ENCODE peak calls at places on chromosomes 12 and 14, in six cellular contexts. One of them, this sample, is unnamed. For H3K4me1, the result is how much of the 10 kb centered on the place peaks cover.

GRCh38 chr14:94538070-94538740 is 23.0 kb upstream of the SERPINA4 start:
- DNase-seq in endodermal cell: peak
- DNase-seq in osteoblast: no peak
- DNase-seq in cardiac muscle cell: no peak
- DNase-seq in adipocyte: no peak
- DNase-seq in PC-9: no peak
- DNase-seq in this sample: no peak

GRCh38 chr14:68644101-68644500 is 148.8 kb downstream of the ZFP36L1 start:
- DNase-seq in cardiac muscle cell: no peak
- DNase-seq in adipocyte: no peak
- DNase-seq in osteoblast: no peak
- DNase-seq in PC-9: no peak
- DNase-seq in endodermal cell: peak
- DNase-seq in this sample: peak

GRCh38 chr12:116244001-116244400 is 33.5 kb downstream of the MED13L start:
- DNase-seq in osteoblast: no peak
- DNase-seq in cardiac muscle cell: peak
- DNase-seq in PC-9: no peak
- DNase-seq in endodermal cell: no peak
- DNase-seq in adipocyte: peak
- DNase-seq in this sample: no peak

GRCh38 chr12:4849024-4849594 is 60.6 kb upstream of the KCNA1 start:
- DNase-seq in cardiac muscle cell: peak
- DNase-seq in osteoblast: peak
- DNase-seq in PC-9: peak
- DNase-seq in endodermal cell: peak
- DNase-seq in adipocyte: peak
- DNase-seq in this sample: no peak

GRCh38 chr14:86777950-86778602 is 1214.9 kb downstream of the GALC start:
- DNase-seq in osteoblast: no peak
- DNase-seq in cardiac muscle cell: peak
- DNase-seq in PC-9: no peak
- DNase-seq in endodermal cell: no peak
- DNase-seq in adipocyte: peak
- DNase-seq in this sample: no peak

GRCh38 chr12:110107369-110108281 is 16.5 kb upstream of the IFT81 start:
- DNase-seq in osteoblast: peak
- DNase-seq in PC-9: no peak
- DNase-seq in endodermal cell: peak
- DNase-seq in adipocyte: peak
- DNase-seq in cardiac muscle cell: peak
- DNase-seq in this sample: peak

GRCh38 chr12:72273851-72274284 is 1.7 kb downstream of the TRHDE start:
- DNase-seq in cardiac muscle cell: no peak
- DNase-seq in endodermal cell: peak
- DNase-seq in PC-9: no peak
- DNase-seq in adipocyte: no peak
- DNase-seq in osteoblast: peak
- DNase-seq in this sample: peak

GRCh38 chr14:26173581-26173980 is 424.3 kb downstream of the NOVA1 start:
- DNase-seq in cardiac muscle cell: no peak
- DNase-seq in osteoblast: no peak
- DNase-seq in endodermal cell: no peak
- DNase-seq in PC-9: no peak
- DNase-seq in adipocyte: no peak
- DNase-seq in this sample: no peak

GRCh38 chr12:90618606-90619005 is 336.4 kb downstream of the CCER1 start:
- DNase-seq in PC-9: no peak
- DNase-seq in osteoblast: no peak
- DNase-seq in endodermal cell: no peak
- DNase-seq in cardiac muscle cell: no peak
- DNase-seq in adipocyte: peak
- DNase-seq in this sample: no peak

GRCh38 chr14:90132821-90133570 is 71.2 kb downstream of the KCNK13 start:
- DNase-seq in osteoblast: no peak
- DNase-seq in endodermal cell: no peak
- DNase-seq in adipocyte: no peak
- DNase-seq in PC-9: no peak
- DNase-seq in cardiac muscle cell: peak
- DNase-seq in this sample: no peak

GRCh38 chr12:74644681-74645080 is 107.0 kb downstream of the ATXN7L3B start:
- DNase-seq in PC-9: no peak
- DNase-seq in cardiac muscle cell: no peak
- DNase-seq in adipocyte: no peak
- DNase-seq in osteoblast: no peak
- DNase-seq in endodermal cell: no peak
- DNase-seq in this sample: no peak

GRCh38 chr12:54684636-54685630 is 36.8 kb upstream of the DCD start:
- DNase-seq in adipocyte: no peak
- DNase-seq in PC-9: no peak
- DNase-seq in endodermal cell: peak
- DNase-seq in cardiac muscle cell: no peak
- DNase-seq in osteoblast: no peak
- DNase-seq in this sample: no peak

GRCh38 chr14:100015251-100015655 is 50.0 kb upstream of the EVL start:
- DNase-seq in endodermal cell: no peak
- DNase-seq in osteoblast: no peak
- DNase-seq in adipocyte: no peak
- DNase-seq in PC-9: no peak
- DNase-seq in cardiac muscle cell: no peak
- DNase-seq in this sample: no peak

GRCh38 chr12:10362325-10362724 is 27.5 kb downstream of the KLRK1 start:
- DNase-seq in osteoblast: no peak
- DNase-seq in endodermal cell: no peak
- DNase-seq in adipocyte: no peak
- DNase-seq in PC-9: peak
- DNase-seq in cardiac muscle cell: no peak
- DNase-seq in this sample: no peak

GRCh38 chr12:88876867-88877266 is 296.6 kb upstream of the KITLG start:
- DNase-seq in cardiac muscle cell: peak
- DNase-seq in adipocyte: no peak
- DNase-seq in osteoblast: no peak
- DNase-seq in PC-9: no peak
- DNase-seq in endodermal cell: no peak
- DNase-seq in this sample: no peak

GRCh38 chr14:23704890-23705289 is 68.7 kb downstream of the DHRS2 start:
- DNase-seq in cardiac muscle cell: no peak
- DNase-seq in adipocyte: no peak
- DNase-seq in PC-9: no peak
- DNase-seq in osteoblast: no peak
- DNase-seq in endodermal cell: no peak
- DNase-seq in this sample: no peak

GRCh38 chr14:72888636-72889201 is 5.2 kb downstream of the DPF3 start:
- DNase-seq in cardiac muscle cell: no peak
- DNase-seq in adipocyte: peak
- DNase-seq in osteoblast: no peak
- DNase-seq in endodermal cell: peak
- DNase-seq in PC-9: no peak
- DNase-seq in this sample: no peak

GRCh38 chr12:70536650-70537049 is 100.6 kb downstream of the PTPRB start:
- DNase-seq in osteoblast: no peak
- DNase-seq in endodermal cell: peak
- DNase-seq in adipocyte: no peak
- DNase-seq in cardiac muscle cell: no peak
- DNase-seq in PC-9: no peak
- DNase-seq in this sample: no peak

GRCh38 chr14:23693252-23693775 is 57.1 kb downstream of the DHRS2 start:
- DNase-seq in endodermal cell: no peak
- DNase-seq in PC-9: no peak
- DNase-seq in cardiac muscle cell: no peak
- DNase-seq in osteoblast: no peak
- DNase-seq in adipocyte: no peak
- DNase-seq in this sample: no peak

GRCh38 chr12:74259199-74259598 is 278.4 kb upstream of the ATXN7L3B start:
- DNase-seq in osteoblast: no peak
- DNase-seq in adipocyte: no peak
- DNase-seq in endodermal cell: no peak
- DNase-seq in cardiac muscle cell: no peak
- DNase-seq in PC-9: no peak
- DNase-seq in this sample: no peak

GRCh38 chr14:64806202-64806861 is 73.4 kb downstream of the SPTB start:
- DNase-seq in endodermal cell: no peak
- DNase-seq in PC-9: peak
- DNase-seq in adipocyte: peak
- DNase-seq in cardiac muscle cell: peak
- DNase-seq in osteoblast: peak
- DNase-seq in this sample: no peak

GRCh38 chr14:79581912-79582576 is 629.3 kb downstream of the DIO2 start:
- DNase-seq in adipocyte: peak
- DNase-seq in PC-9: no peak
- DNase-seq in endodermal cell: no peak
- DNase-seq in osteoblast: no peak
- DNase-seq in cardiac muscle cell: no peak
- DNase-seq in this sample: no peak

DNA sequence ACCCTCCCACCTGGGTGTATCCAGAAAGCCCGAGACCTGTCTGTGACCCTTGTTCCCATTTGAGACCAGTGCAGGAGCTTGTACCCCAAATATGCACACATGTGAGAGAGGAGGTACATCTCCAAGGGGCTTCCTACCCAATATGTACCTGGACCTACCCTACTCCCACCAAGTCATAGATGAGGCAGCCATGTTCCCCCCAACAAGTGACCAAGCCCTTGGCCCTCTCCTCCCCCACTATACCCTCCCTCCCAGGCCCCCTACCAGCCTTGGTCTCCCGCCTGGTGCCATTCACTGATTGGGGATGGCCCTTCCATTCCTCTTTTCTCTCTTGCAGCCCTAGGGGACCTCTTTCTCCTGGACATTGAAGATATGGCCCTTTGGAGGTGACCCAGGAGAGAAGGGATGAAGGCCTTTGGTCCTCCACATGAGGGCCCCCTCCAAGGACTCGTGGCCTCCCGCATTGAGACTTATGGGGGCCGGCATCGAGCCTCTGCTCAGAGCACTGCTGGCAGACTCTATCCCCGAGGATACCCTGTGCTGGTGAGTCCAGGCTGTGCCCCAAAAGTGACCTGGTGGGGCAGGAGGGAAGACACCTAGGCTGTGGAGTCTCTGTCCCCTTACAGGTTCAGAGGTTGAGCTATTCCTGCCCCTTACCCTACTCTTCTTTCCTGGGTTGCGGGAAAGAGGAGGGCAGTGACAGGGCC is 1.5 kb downstream of the PLEKHG6 start:
- DNase-seq in osteoblast: peak
- DNase-seq in endodermal cell: no peak
- DNase-seq in cardiac muscle cell: no peak
- DNase-seq in PC-9: no peak
- DNase-seq in adipocyte: no peak
- DNase-seq in this sample: no peak
- H3K4me1 ChIP-seq in osteoblast: under half
- H3K4me1 ChIP-seq in endodermal cell: under half
- H3K4me1 ChIP-seq in cardiac muscle cell: under half
- H3K4me1 ChIP-seq in PC-9: half or more
- H3K4me1 ChIP-seq in adipocyte: half or more
- H3K4me1 ChIP-seq in this sample: under half

DNA sequence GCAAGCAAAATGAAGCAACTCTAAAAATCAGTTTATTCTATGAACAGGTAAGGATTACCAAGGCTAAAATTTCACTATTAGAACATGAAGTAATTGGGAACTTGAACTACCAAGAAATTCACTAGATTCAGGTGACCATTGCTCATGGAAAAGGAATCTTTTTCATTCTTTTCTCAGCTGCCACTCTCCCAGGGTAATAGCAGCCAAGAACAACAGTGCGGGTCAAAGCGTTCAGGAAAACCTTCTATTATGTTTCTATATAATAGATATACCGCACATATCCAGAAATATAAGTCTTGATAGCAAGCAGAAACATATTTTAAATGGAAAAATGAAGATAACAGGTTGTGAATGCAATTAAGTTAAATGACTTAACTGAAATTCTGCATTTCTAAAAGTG is 125.6 kb downstream of the NELL2 start:
- DNase-seq in endodermal cell: no peak
- DNase-seq in cardiac muscle cell: no peak
- DNase-seq in PC-9: no peak
- DNase-seq in osteoblast: no peak
- DNase-seq in adipocyte: no peak
- DNase-seq in this sample: no peak
- H3K4me1 ChIP-seq in endodermal cell: under half
- H3K4me1 ChIP-seq in cardiac muscle cell: under half
- H3K4me1 ChIP-seq in PC-9: under half
- H3K4me1 ChIP-seq in osteoblast: under half
- H3K4me1 ChIP-seq in adipocyte: under half
- H3K4me1 ChIP-seq in this sample: under half

DNA sequence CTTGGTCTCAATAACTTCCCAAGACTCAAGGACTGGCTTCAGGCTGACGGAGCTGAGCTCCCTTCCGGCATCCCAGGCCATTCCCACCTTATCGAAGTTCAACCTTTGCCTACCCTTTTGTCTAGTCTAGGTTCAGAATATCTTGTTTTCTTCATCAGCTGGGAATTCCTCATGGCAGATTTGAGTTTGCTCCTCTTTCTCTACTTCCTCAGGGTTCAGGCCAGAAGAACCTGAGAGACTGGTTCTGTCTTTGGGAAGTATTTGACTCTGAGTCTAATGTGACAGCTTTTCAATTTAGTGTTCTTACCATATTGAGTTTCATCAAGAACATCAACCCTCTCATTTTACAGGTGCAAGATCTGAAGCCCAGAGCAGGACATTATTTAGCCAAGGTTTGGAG is 2.1 kb downstream of the BIN2 start:
- DNase-seq in PC-9: peak
- DNase-seq in osteoblast: peak
- DNase-seq in cardiac muscle cell: no peak
- DNase-seq in adipocyte: no peak
- DNase-seq in endodermal cell: no peak
- DNase-seq in this sample: no peak
- H3K4me1 ChIP-seq in PC-9: half or more
- H3K4me1 ChIP-seq in osteoblast: under half
- H3K4me1 ChIP-seq in cardiac muscle cell: under half
- H3K4me1 ChIP-seq in adipocyte: under half
- H3K4me1 ChIP-seq in endodermal cell: under half
- H3K4me1 ChIP-seq in this sample: under half

GRCh38 chr14:36163451-36163850 is 13.1 kb downstream of the PTCSC3 start:
- DNase-seq in osteoblast: no peak
- DNase-seq in PC-9: no peak
- DNase-seq in cardiac muscle cell: no peak
- DNase-seq in adipocyte: no peak
- DNase-seq in endodermal cell: no peak
- DNase-seq in this sample: no peak

GRCh38 chr14:36167431-36167830 is 9.1 kb downstream of the PTCSC3 start:
- DNase-seq in endodermal cell: no peak
- DNase-seq in adipocyte: no peak
- DNase-seq in osteoblast: no peak
- DNase-seq in cardiac muscle cell: no peak
- DNase-seq in PC-9: no peak
- DNase-seq in this sample: no peak

GRCh38 chr14:36161781-36162180 is 14.7 kb downstream of the PTCSC3 start:
- DNase-seq in adipocyte: no peak
- DNase-seq in endodermal cell: peak
- DNase-seq in cardiac muscle cell: no peak
- DNase-seq in PC-9: peak
- DNase-seq in osteoblast: no peak
- DNase-seq in this sample: no peak

GRCh38 chr14:36162267-36162666 is 14.3 kb downstream of the PTCSC3 start:
- DNase-seq in cardiac muscle cell: no peak
- DNase-seq in PC-9: peak
- DNase-seq in endodermal cell: peak
- DNase-seq in adipocyte: no peak
- DNase-seq in osteoblast: no peak
- DNase-seq in this sample: no peak
- H3K4me1 ChIP-seq in cardiac muscle cell: under half
- H3K4me1 ChIP-seq in PC-9: under half
- H3K4me1 ChIP-seq in endodermal cell: under half
- H3K4me1 ChIP-seq in adipocyte: under half
- H3K4me1 ChIP-seq in osteoblast: under half
- H3K4me1 ChIP-seq in this sample: under half